ENCODE peak calls at places on chromosomes 2 and 18, in eight cellular contexts. O, X, Z, V, A, W, I and J are unnamed samples.

GRCh38 chr2:159468257-159468656 is 148.1 kb downstream of the BAZ2B start:
- DNase-seq in V (no peak), Z (no peak), I (no peak), O (no peak), X (no peak), W (no peak), A (no peak), J (no peak)

GRCh38 chr2:41782306-41783158 is 265.3 kb upstream of the PKDCC start:
- DNase-seq in O (peak), X (peak), I (no peak), V (peak), Z (no peak), W (peak), A (peak), J (peak)

GRCh38 chr2:86480105-86480504 is 38.9 kb downstream of the KDM3A start:
- DNase-seq in V (peak), X (no peak), O (no peak), I (peak), Z (no peak), A (no peak), W (no peak), J (no peak)

GRCh38 chr2:49004046-49004626 is 150.2 kb downstream of the FSHR start:
- DNase-seq in V (no peak), W (no peak), X (no peak), A (no peak), O (peak), I (no peak), Z (peak), J (no peak)

GRCh38 chr2:229921101-229921891 is 513 bp downstream of the TRIP12 start:
- DNase-seq in O (peak), X (peak), W (peak), A (peak), V (peak), Z (peak), I (peak), J (peak)

GRCh38 chr18:46264255-46264654 is 160.1 kb downstream of the HAUS1 start:
- DNase-seq in X (peak), I (no peak), A (no peak), W (peak), O (peak), Z (no peak), V (peak), J (peak)

GRCh38 chr2:2769481-2770431 is 438.7 kb upstream of the MYT1L start:
- DNase-seq in O (no peak), X (no peak), I (no peak), V (no peak), Z (no peak), W (no peak), A (peak), J (no peak)

GRCh38 chr2:222864296-222864695 is 3.5 kb downstream of the ACSL3 start:
- DNase-seq in Z (peak), O (no peak), A (no peak), X (peak), W (peak), I (no peak), V (peak), J (peak)

GRCh38 chr18:10530852-10531251 is 5.0 kb downstream of the NAPG start:
- DNase-seq in X (peak), Z (no peak), V (no peak), I (no peak), W (peak), O (no peak), A (no peak), J (peak)

GRCh38 chr2:168801961-168802824 is at the start of gene NOSTRIN:
- DNase-seq in X (peak), V (peak), O (no peak), A (peak), I (no peak), W (peak), Z (peak), J (peak)

GRCh38 chr2:152098033-152098797 is 629 bp downstream of the CACNB4 start:
- DNase-seq in Z (peak), W (peak), X (no peak), A (peak), O (peak), I (peak), V (peak), J (peak)

GRCh38 chr2:1884933-1885580 is 140.7 kb upstream of the PXDN start:
- DNase-seq in X (no peak), Z (no peak), V (peak), A (no peak), W (no peak), I (peak), O (no peak), J (peak)

GRCh38 chr2:238383743-238384370 is 42.9 kb upstream of the ASB1 start:
- DNase-seq in A (no peak), O (peak), I (no peak), V (no peak), X (no peak), W (no peak), Z (no peak), J (no peak)
- H3K4me3 ChIP-seq in A (no peak), O (no peak), I (no peak), V (no peak), X (no peak), W (no peak), Z (no peak), J (no peak)

GRCh38 chr18:75161629-75162028 is 47.3 kb downstream of the PTGR3 start:
- DNase-seq in A (no peak), I (no peak), O (no peak), Z (peak), W (no peak), X (peak), V (peak), J (peak)

GRCh38 chr18:75162467-75162866 is 46.5 kb downstream of the PTGR3 start:
- DNase-seq in V (peak), O (no peak), A (no peak), Z (no peak), X (no peak), W (no peak), I (no peak), J (peak)

GRCh38 chr18:75158465-75159237 is 50.3 kb downstream of the PTGR3 start:
- DNase-seq in I (no peak), X (no peak), A (no peak), O (no peak), V (no peak), Z (no peak), W (no peak), J (no peak)

GRCh38 chr18:75159238-75159518 is 49.8 kb downstream of the PTGR3 start:
- DNase-seq in I (no peak), Z (no peak), W (no peak), O (no peak), X (no peak), V (no peak), A (no peak), J (no peak)

GRCh38 chr18:75160315-75160714 is 48.6 kb downstream of the PTGR3 start:
- DNase-seq in A (no peak), O (no peak), I (no peak), Z (no peak), X (no peak), V (no peak), W (no peak), J (no peak)
- H3K4me3 ChIP-seq in A (no peak), O (no peak), I (no peak), Z (no peak), X (no peak), V (no peak), W (no peak), J (no peak)

GRCh38 chr2:37226863-37227262 is 4.5 kb downstream of the CEBPZ start:
- DNase-seq in O (no peak), W (no peak), I (no peak), Z (no peak), X (no peak), V (no peak), A (no peak), J (no peak)
- H3K4me3 ChIP-seq in O (no peak), W (no peak), I (no peak), Z (no peak), X (no peak), V (no peak), A (no peak), J (no peak)

DNA sequence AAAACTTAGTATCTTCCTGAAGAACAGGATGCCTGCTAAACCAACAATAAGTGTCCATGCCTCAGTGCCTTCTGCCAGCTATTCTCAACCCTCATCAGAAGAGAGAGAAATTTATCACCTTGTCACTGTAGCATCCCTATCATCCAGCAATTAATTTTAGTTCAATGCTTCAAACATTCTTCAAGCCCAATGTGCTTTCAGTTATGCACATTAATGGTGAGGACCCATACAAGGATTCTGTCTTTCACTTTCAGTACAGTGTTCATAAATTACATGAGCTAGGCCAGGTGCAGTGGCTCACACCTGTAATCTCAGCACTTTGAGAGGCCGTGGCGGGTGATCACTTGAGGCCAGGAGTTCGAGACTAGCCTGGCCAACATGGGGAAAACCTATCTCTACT is 47.0 kb upstream of the MSH6 start:
- DNase-seq in V (no peak), O (peak), X (no peak), I (no peak), W (no peak), Z (no peak), A (no peak), J (no peak)
- H3K4me3 ChIP-seq in V (no peak), O (no peak), X (no peak), I (no peak), W (no peak), Z (no peak), A (no peak), J (no peak)

GRCh38 chr18:12011199-12011961 is 30.1 kb downstream of the IMPA2 start:
- DNase-seq in I (no peak), O (no peak), V (no peak), W (no peak), Z (no peak), X (no peak), A (no peak), J (no peak)

GRCh38 chr18:12010187-12010802 is 29.0 kb downstream of the IMPA2 start:
- DNase-seq in I (no peak), O (no peak), W (no peak), X (no peak), Z (no peak), V (no peak), A (no peak), J (no peak)

GRCh38 chr18:12013186-12013916 is 32.0 kb downstream of the IMPA2 start:
- DNase-seq in V (no peak), Z (no peak), X (no peak), O (no peak), I (no peak), A (no peak), W (no peak), J (no peak)

GRCh38 chr18:12012697-12013096 is 31.4 kb downstream of the IMPA2 start:
- DNase-seq in A (peak), V (no peak), X (no peak), Z (no peak), O (no peak), W (no peak), I (no peak), J (no peak)

DNA sequence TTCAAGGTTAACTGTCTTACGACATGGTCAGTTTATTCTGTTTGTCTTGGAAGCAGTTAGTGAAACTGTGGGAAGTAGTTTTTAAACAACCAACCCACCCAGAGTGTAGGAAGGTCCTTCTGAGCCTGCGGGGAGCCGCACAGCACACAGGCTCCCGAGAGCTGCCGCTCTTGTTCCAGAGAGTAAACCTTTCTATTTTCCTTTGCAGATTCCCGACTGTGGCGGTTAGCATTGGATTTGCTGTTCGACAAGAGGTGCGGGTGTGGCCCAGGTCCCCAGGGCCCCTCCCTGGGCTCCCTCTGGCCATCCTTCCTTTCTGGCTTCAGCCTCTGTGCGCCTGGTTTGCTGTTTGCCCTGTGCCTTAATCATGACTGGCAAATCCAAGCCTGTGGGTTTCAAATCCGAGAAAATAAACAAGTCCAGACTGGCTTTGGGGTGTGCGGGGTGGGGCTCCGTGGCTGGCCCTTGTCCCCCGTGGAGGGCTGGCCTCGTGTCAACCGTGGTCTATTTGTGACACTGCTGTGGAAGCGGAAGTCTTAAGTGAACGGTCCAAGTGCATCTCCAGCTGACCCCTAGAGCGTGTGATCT is 30.7 kb downstream of the IMPA2 start:
- DNase-seq in O (no peak), W (no peak), Z (no peak), I (no peak), A (no peak), V (peak), X (no peak), J (peak)
- H3K4me3 ChIP-seq in O (no peak), W (no peak), Z (no peak), I (no peak), A (no peak), V (no peak), X (no peak), J (no peak)

DNA sequence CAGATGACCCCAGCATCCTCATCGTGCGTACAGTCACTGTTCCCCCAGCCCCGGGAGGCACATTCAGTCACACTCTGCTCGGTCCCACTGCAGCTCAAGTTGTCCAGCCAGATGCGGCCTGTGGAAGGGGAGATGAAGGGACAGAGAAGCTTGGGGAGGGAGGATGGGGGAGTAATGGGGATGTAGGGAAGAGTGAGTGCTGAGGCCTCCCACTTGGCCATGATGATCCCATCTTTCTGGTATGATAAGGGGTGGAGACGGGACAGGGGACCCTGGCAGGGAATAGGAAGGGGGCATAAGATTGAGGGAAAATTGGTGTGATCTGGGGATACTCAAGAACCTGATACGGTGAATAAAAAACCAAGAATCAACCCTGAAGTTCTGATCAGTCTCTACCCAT is 3.5 kb downstream of the LOXL3 start:
- DNase-seq in V (no peak), O (no peak), Z (no peak), X (no peak), W (no peak), I (no peak), A (no peak), J (no peak)
- H3K4me3 ChIP-seq in V (no peak), O (peak), Z (no peak), X (no peak), W (no peak), I (no peak), A (no peak), J (no peak)

DNA sequence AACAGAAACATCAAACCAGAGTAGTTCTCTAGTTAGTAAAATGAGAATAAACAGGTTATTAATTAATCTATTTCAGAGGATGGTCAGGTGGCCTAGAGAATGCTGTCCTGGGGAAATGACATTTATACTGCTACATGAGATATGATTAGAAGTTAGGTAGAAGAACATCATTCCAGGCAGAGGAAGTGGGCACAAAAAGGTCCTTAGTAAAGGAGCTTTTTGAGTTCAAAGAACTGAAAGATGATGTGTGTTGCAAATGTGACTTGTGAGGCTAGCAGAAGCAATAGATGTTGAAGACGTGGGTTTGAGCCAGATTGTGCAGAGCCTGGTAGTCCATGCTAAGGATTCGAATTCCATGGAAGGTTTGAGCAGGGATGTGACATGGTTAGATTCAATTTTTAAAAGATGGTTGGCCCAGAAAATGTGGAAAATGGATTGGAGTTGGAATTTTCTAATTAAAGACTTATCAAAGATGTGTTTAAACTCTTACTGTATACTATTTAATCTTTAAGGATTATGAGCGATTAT is 34.2 kb downstream of the RAB10 start:
- DNase-seq in W (no peak), V (no peak), I (no peak), X (peak), O (peak), Z (no peak), A (no peak), J (no peak)
- H3K4me3 ChIP-seq in W (no peak), V (no peak), I (no peak), X (no peak), O (peak), Z (no peak), A (no peak), J (no peak)

GRCh38 chr2:10076511-10076910 is 3.7 kb downstream of the CYS1 start:
- DNase-seq in W (peak), A (no peak), O (no peak), Z (no peak), I (no peak), X (no peak), V (no peak), J (no peak)
- H3K4me3 ChIP-seq in W (no peak), A (no peak), O (no peak), Z (no peak), I (no peak), X (no peak), V (no peak), J (no peak)

DNA sequence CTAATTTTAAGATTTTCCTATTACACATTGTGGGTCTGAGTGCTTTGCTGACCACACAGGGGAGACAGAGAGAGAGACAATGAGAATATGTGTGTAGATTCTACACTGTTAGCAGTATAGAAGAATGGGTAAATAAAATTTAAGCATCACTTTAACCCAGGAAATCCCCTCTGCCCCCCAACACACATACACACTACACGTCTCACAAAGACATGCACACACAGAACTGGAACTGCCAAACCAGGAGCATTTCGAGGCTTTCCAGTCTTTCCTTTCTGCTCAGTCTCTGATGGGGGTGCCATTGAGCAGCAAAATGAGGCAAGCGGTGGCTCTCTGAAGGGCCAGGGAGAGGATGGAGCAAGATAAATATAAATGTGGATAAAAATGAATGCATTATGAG is 2.5 kb downstream of the MERTK start:
- DNase-seq in A (peak), Z (peak), O (no peak), V (peak), X (peak), W (peak), I (no peak), J (peak)
- H3K4me3 ChIP-seq in A (no peak), Z (no peak), O (no peak), V (no peak), X (no peak), W (peak), I (no peak), J (no peak)

GRCh38 chr18:12043811-12044210 is 49.8 kb upstream of the ANKRD62 start:
- DNase-seq in A (no peak), O (no peak), W (no peak), Z (no peak), V (no peak), X (no peak), I (no peak), J (no peak)
- H3K4me3 ChIP-seq in A (no peak), O (no peak), W (no peak), Z (no peak), V (no peak), X (no peak), I (no peak), J (no peak)